ENCODE peak calls at places on chromosome 13, in ten cellular contexts. Q is NCI-H2107; C is AG09319; M is mucosa of gallbladder; Y is putamen; G is HS-5; F is upper lobe of right lung; R is activated naive CD4-positive, alpha-beta T cell treated with anti-CD3 and anti-CD28 coated beads for 36 hours; U is A172; K is skeletal muscle cell. X is an unnamed sample.

GRCh38 chr13:72530471-72530870 is 197.0 kb downstream of the MZT1 start:
- DNase-seq in K (peak; percentile 13), U (peak; percentile 14), G (no peak), Y (no peak), F (no peak), M (no peak), Q (no peak), C (no peak), R (no peak), X (no peak)

GRCh38 chr13:24307211-24308067 is 1.9 kb upstream of the C1QTNF9 start:
- DNase-seq in Q (no peak), M (peak; percentile 69), F (peak; percentile 81), Y (no peak), R (no peak), G (no peak), U (no peak), K (no peak), C (no peak), X (no peak)

GRCh38 chr13:106105153-106105552 is 430.3 kb downstream of the EFNB2 start:
- DNase-seq in G (no peak), Y (no peak), F (no peak), Q (no peak), M (no peak), U (peak; percentile 69), C (no peak), R (no peak), K (no peak), X (no peak)

GRCh38 chr13:98556968-98557591 is 19.8 kb downstream of the STK24 start:
- DNase-seq in K (no peak), R (no peak), U (peak; percentile 29), Q (no peak), F (no peak), G (no peak), C (no peak), M (peak; percentile 32), Y (no peak), X (no peak)

GRCh38 chr13:44131069-44131614 is 242.5 kb upstream of the SERP2 start:
- DNase-seq in Q (no peak), K (no peak), C (no peak), U (no peak), G (no peak), Y (no peak), M (no peak), F (no peak), R (no peak), X (no peak)

GRCh38 chr13:64248371-64249065 is 2832.9 kb upstream of the PCDH20 start:
- DNase-seq in Q (no peak), K (no peak), M (no peak), U (no peak), G (no peak), F (no peak), C (no peak), Y (no peak), R (no peak), X (no peak)

GRCh38 chr13:51804295-51805172 is 571 bp upstream of the DHRS12 start:
- DNase-seq in M (no peak), U (no peak), F (no peak), C (no peak), Y (peak; percentile 55), G (no peak), R (peak; percentile 75), K (no peak), Q (no peak), X (no peak)

GRCh38 chr13:47896111-47896510 is 105.0 kb downstream of the SUCLA2 start:
- DNase-seq in U (no peak), K (no peak), F (no peak), C (no peak), Y (no peak), G (no peak), R (no peak), M (no peak), Q (no peak), X (no peak)